ENCODE peak calls at places on chromosomes 16 and 17, in seven cellular contexts. One of them, this sample, is unnamed.

GRCh38 chr16:3842994-3843393 is 37.5 kb downstream of the CREBBP start:
- DNase-seq in K562: no peak
- DNase-seq in HEK293T: no peak
- DNase-seq in WTC11: no peak
- DNase-seq in HepG2: no peak
- DNase-seq in GM12878: no peak
- DNase-seq in H1: no peak
- DNase-seq in this sample: no peak

GRCh38 chr16:15509593-15510520 is 75.5 kb downstream of the BMERB1 start:
- DNase-seq in K562: no peak
- DNase-seq in HEK293T: no peak
- DNase-seq in WTC11: no peak
- DNase-seq in HepG2: no peak
- DNase-seq in GM12878: no peak
- DNase-seq in H1: peak; percentile 39
- DNase-seq in this sample: no peak

GRCh38 chr16:87056083-87056482 is 261.1 kb downstream of the C16orf95 start:
- DNase-seq in K562: no peak
- DNase-seq in HEK293T: no peak
- DNase-seq in WTC11: no peak
- DNase-seq in HepG2: no peak
- DNase-seq in GM12878: no peak
- DNase-seq in H1: no peak
- DNase-seq in this sample: no peak

GRCh38 chr17:65194670-65195334 is 57.6 kb downstream of the RGS9 start:
- DNase-seq in K562: no peak
- DNase-seq in HEK293T: no peak
- DNase-seq in WTC11: peak; percentile 25
- DNase-seq in HepG2: no peak
- DNase-seq in GM12878: no peak
- DNase-seq in H1: no peak
- DNase-seq in this sample: no peak

GRCh38 chr16:31535737-31536136 is 8.0 kb downstream of the AHSP start:
- DNase-seq in K562: peak; percentile 88
- DNase-seq in HEK293T: no peak
- DNase-seq in WTC11: no peak
- DNase-seq in HepG2: no peak
- DNase-seq in GM12878: no peak
- DNase-seq in H1: no peak
- DNase-seq in this sample: no peak

GRCh38 chr16:89167425-89167941 is 4.1 kb upstream of the CDH15 start:
- DNase-seq in K562: peak; percentile 88
- DNase-seq in HEK293T: peak; percentile 86
- DNase-seq in WTC11: peak; percentile 97
- DNase-seq in HepG2: peak; percentile 86
- DNase-seq in GM12878: peak; percentile 28
- DNase-seq in H1: peak; percentile 81
- DNase-seq in this sample: peak; percentile 73

GRCh38 chr17:76390003-76390421 is 5.6 kb downstream of the SPHK1 start:
- DNase-seq in K562: no peak
- DNase-seq in HEK293T: no peak
- DNase-seq in WTC11: peak; percentile 41
- DNase-seq in HepG2: peak; percentile 42
- DNase-seq in GM12878: no peak
- DNase-seq in H1: no peak
- DNase-seq in this sample: no peak

GRCh38 chr17:64778367-64779290 is 116.5 kb upstream of the SMURF2 start:
- DNase-seq in K562: no peak
- DNase-seq in HEK293T: no peak
- DNase-seq in WTC11: peak; percentile 65
- DNase-seq in HepG2: no peak
- DNase-seq in GM12878: no peak
- DNase-seq in H1: no peak
- DNase-seq in this sample: no peak

GRCh38 chr17:33725675-33726271 is 432.7 kb upstream of the ASIC2 start:
- DNase-seq in K562: peak; percentile 75
- DNase-seq in HEK293T: peak; percentile 47
- DNase-seq in WTC11: peak; percentile 80
- DNase-seq in HepG2: peak; percentile 24
- DNase-seq in GM12878: no peak
- DNase-seq in H1: peak; percentile 36
- DNase-seq in this sample: no peak

GRCh38 chr16:87160218-87160617 is 157.0 kb downstream of the C16orf95 start:
- DNase-seq in K562: no peak
- DNase-seq in HEK293T: no peak
- DNase-seq in WTC11: no peak
- DNase-seq in HepG2: no peak
- DNase-seq in GM12878: no peak
- DNase-seq in H1: no peak
- DNase-seq in this sample: no peak

GRCh38 chr17:42116705-42117396 is 4.3 kb downstream of the KAT2A start:
- DNase-seq in K562: peak; percentile 63
- DNase-seq in HEK293T: peak; percentile 75
- DNase-seq in WTC11: peak; percentile 87
- DNase-seq in HepG2: peak; percentile 85
- DNase-seq in GM12878: no peak
- DNase-seq in H1: peak; percentile 56
- DNase-seq in this sample: peak; percentile 44

GRCh38 chr17:40092581-40092980 is 7.8 kb downstream of the NR1D1 start:
- DNase-seq in K562: no peak
- DNase-seq in HEK293T: no peak
- DNase-seq in WTC11: no peak
- DNase-seq in HepG2: no peak
- DNase-seq in GM12878: no peak
- DNase-seq in H1: no peak
- DNase-seq in this sample: no peak

GRCh38 chr17:2211661-2212327 is 91.8 kb downstream of the SMG6 start:
- DNase-seq in K562: no peak
- DNase-seq in HEK293T: no peak
- DNase-seq in WTC11: no peak
- DNase-seq in HepG2: no peak
- DNase-seq in GM12878: no peak
- DNase-seq in H1: no peak
- DNase-seq in this sample: no peak

GRCh38 chr16:75621170-75621477 is 2.0 kb downstream of the ADAT1 start:
- DNase-seq in K562: peak; percentile 52
- DNase-seq in HEK293T: peak; percentile 30
- DNase-seq in WTC11: no peak
- DNase-seq in HepG2: peak; percentile 53
- DNase-seq in GM12878: no peak
- DNase-seq in H1: no peak
- DNase-seq in this sample: no peak

GRCh38 chr16:9521749-9522370 is 430.4 kb downstream of the HAPSTR1 start:
- DNase-seq in K562: no peak
- DNase-seq in HEK293T: no peak
- DNase-seq in WTC11: no peak
- DNase-seq in HepG2: peak; percentile 36
- DNase-seq in GM12878: no peak
- DNase-seq in H1: no peak
- DNase-seq in this sample: no peak

GRCh38 chr16:75552951-75553350 is 3.1 kb downstream of the TMEM231 start:
- DNase-seq in K562: no peak
- DNase-seq in HEK293T: no peak
- DNase-seq in WTC11: no peak
- DNase-seq in HepG2: no peak
- DNase-seq in GM12878: no peak
- DNase-seq in H1: no peak
- DNase-seq in this sample: no peak

GRCh38 chr17:78923660-78924453 is 1.3 kb downstream of the TIMP2 start:
- DNase-seq in K562: peak; percentile 57
- DNase-seq in HEK293T: no peak
- DNase-seq in WTC11: peak; percentile 82
- DNase-seq in HepG2: no peak
- DNase-seq in GM12878: no peak
- DNase-seq in H1: no peak
- DNase-seq in this sample: peak; percentile 69

GRCh38 chr16:81696959-81697293 is 82.2 kb upstream of the PLCG2 start:
- DNase-seq in K562: no peak
- DNase-seq in HEK293T: no peak
- DNase-seq in WTC11: no peak
- DNase-seq in HepG2: no peak
- DNase-seq in GM12878: no peak
- DNase-seq in H1: no peak
- DNase-seq in this sample: no peak

GRCh38 chr17:58322581-58323419 is 5.8 kb downstream of the TSPOAP1 start:
- DNase-seq in K562: no peak
- DNase-seq in HEK293T: no peak
- DNase-seq in WTC11: no peak
- DNase-seq in HepG2: no peak
- DNase-seq in GM12878: no peak
- DNase-seq in H1: no peak
- DNase-seq in this sample: no peak

DNA sequence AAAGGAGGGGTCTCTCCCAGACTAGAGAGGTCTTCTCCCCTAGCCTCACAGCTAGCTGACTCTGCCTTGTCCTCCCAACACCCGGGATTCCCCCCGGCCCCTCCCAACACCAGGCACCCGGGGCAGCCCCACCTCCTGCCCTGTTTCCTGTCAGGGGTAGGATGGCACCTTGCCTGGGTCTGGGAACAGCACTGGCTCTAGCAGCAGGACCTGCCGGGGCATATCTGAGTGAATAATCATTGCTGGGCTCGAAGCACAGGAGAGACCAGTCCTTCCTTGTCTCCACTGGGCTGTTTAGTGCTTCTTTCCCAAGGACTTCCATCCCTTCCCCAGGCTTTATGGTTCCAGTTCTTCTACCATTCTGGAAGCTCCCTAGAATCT is 25.7 kb downstream of the MINK1 start:
- DNase-seq in K562: no peak
- DNase-seq in HEK293T: no peak
- DNase-seq in WTC11: peak; percentile 38
- DNase-seq in HepG2: no peak
- DNase-seq in GM12878: no peak
- DNase-seq in H1: no peak
- DNase-seq in this sample: no peak
- TF ChIP-seq SP1 in K562: no peak
- TF ChIP-seq SP1 in HEK293T: no peak
- TF ChIP-seq SP1 in WTC11: no peak
- TF ChIP-seq SP1 in HepG2: no peak
- TF ChIP-seq SP1 in GM12878: no peak
- TF ChIP-seq SP1 in H1: no peak
- TF ChIP-seq SP1 in this sample: no peak

DNA sequence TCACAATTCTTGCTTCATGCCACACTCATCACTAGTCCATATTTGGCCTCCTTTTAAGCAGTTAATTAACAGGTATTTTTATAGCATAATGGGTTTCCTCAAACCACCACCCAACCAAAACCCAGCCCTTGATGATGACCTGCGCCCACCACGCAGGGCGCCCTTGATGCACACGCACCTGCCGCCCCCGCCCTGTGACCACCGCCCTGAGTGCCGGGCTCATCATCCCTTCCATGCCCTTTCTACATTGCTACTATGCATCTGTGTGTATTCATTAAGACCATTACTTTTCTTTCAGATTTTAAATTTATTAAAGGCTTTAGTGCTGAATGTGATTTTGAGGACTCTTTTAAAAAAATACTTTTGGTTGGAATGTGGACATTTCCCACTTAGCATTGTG is 204.8 kb upstream of the CHMP6 start:
- DNase-seq in K562: no peak
- DNase-seq in HEK293T: no peak
- DNase-seq in WTC11: no peak
- DNase-seq in HepG2: no peak
- DNase-seq in GM12878: no peak
- DNase-seq in H1: no peak
- DNase-seq in this sample: no peak
- TF ChIP-seq SP1 in K562: no peak
- TF ChIP-seq SP1 in HEK293T: no peak
- TF ChIP-seq SP1 in WTC11: no peak
- TF ChIP-seq SP1 in HepG2: no peak
- TF ChIP-seq SP1 in GM12878: no peak
- TF ChIP-seq SP1 in H1: no peak
- TF ChIP-seq SP1 in this sample: no peak

DNA sequence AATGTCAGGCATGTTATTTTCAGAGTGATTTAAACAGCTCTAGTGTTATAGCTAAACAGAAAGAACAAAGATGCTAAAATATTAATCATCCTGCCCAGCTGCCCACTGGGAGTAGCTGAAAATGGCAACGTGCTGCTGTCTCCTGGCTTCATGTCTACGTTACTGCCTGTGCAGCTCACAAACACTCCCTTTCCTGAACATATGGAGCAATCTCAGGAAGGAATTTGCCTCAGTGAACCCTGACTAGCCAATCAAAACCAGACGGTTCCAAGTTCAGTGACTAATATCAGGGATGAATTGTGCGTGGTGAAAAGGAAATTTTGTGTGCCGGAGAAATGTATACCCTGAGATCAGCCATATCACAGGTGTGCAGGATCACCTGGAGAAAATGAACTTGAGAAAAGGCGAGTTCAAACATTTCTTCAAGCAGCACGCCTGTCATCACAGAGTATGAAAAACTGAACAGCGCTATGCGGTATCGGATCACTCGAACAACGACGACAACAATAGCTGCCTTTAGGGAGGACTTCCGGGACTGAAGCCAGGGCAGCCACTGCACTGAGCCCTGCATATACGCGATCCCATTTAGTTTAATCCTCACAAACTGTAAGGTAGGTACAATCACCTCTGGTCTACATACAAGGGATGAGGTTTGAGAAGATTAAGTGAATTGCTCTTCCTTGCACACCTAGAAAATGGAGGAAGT is 110.3 kb downstream of the STX8 start:
- DNase-seq in K562: no peak
- DNase-seq in HEK293T: no peak
- DNase-seq in WTC11: no peak
- DNase-seq in HepG2: no peak
- DNase-seq in GM12878: no peak
- DNase-seq in H1: no peak
- DNase-seq in this sample: no peak
- TF ChIP-seq SP1 in K562: no peak
- TF ChIP-seq SP1 in HEK293T: no peak
- TF ChIP-seq SP1 in WTC11: no peak
- TF ChIP-seq SP1 in HepG2: no peak
- TF ChIP-seq SP1 in GM12878: no peak
- TF ChIP-seq SP1 in H1: no peak
- TF ChIP-seq SP1 in this sample: no peak

GRCh38 chr16:55909876-55910275 is 34.7 kb upstream of the CES5A start:
- DNase-seq in K562: no peak
- DNase-seq in HEK293T: no peak
- DNase-seq in WTC11: no peak
- DNase-seq in HepG2: no peak
- DNase-seq in GM12878: no peak
- DNase-seq in H1: no peak
- DNase-seq in this sample: no peak

GRCh38 chr16:55911616-55912015 is 36.4 kb upstream of the CES5A start:
- DNase-seq in K562: no peak
- DNase-seq in HEK293T: no peak
- DNase-seq in WTC11: no peak
- DNase-seq in HepG2: no peak
- DNase-seq in GM12878: no peak
- DNase-seq in H1: no peak
- DNase-seq in this sample: no peak

GRCh38 chr16:55907661-55908060 is 32.5 kb upstream of the CES5A start:
- DNase-seq in K562: no peak
- DNase-seq in HEK293T: no peak
- DNase-seq in WTC11: no peak
- DNase-seq in HepG2: no peak
- DNase-seq in GM12878: no peak
- DNase-seq in H1: no peak
- DNase-seq in this sample: no peak

GRCh38 chr16:55905651-55906050 is 30.5 kb upstream of the CES5A start:
- DNase-seq in K562: no peak
- DNase-seq in HEK293T: no peak
- DNase-seq in WTC11: no peak
- DNase-seq in HepG2: no peak
- DNase-seq in GM12878: no peak
- DNase-seq in H1: no peak
- DNase-seq in this sample: no peak

GRCh38 chr16:55908641-55909040 is 33.5 kb upstream of the CES5A start:
- DNase-seq in K562: no peak
- DNase-seq in HEK293T: no peak
- DNase-seq in WTC11: no peak
- DNase-seq in HepG2: no peak
- DNase-seq in GM12878: no peak
- DNase-seq in H1: no peak
- DNase-seq in this sample: no peak
- TF ChIP-seq SP1 in K562: no peak
- TF ChIP-seq SP1 in HEK293T: no peak
- TF ChIP-seq SP1 in WTC11: no peak
- TF ChIP-seq SP1 in HepG2: no peak
- TF ChIP-seq SP1 in GM12878: no peak
- TF ChIP-seq SP1 in H1: no peak
- TF ChIP-seq SP1 in this sample: no peak

This sample was measured in HCT116.